ENCODE peak calls at places on chromosomes 12 and 14, in four cellular contexts. A is H1, H is HepG2, M is endothelial cell of umbilical vein. N is an unnamed sample.

GRCh38 chr12:71216725-71217579 is 59.2 kb upstream of the TSPAN8 start:
- DNase-seq in A (no peak), H (peak; percentile 28), M (peak; percentile 34), N (peak; percentile 45)

GRCh38 chr14:61652526-61653262 is 42.6 kb upstream of the HIF1A start:
- DNase-seq in A (no peak), H (no peak), M (peak; percentile 18), N (no peak)

GRCh38 chr12:95205685-95206084 is 11.6 kb downstream of the FGD6 start:
- DNase-seq in A (no peak), H (no peak), M (peak; percentile 84), N (peak; percentile 83)

GRCh38 chr12:4355843-4356327 is 23.6 kb downstream of the FGF23 start:
- DNase-seq in A (peak; percentile 99), H (peak; percentile 28), M (peak; percentile 19), N (no peak)

GRCh38 chr12:96487214-96487613 is 2.2 kb upstream of the CFAP54 start:
- DNase-seq in A (no peak), H (no peak), M (peak; percentile 77), N (peak; percentile 63)

GRCh38 chr14:50044040-50044651 is 72.2 kb downstream of the VCPKMT start:
- DNase-seq in A (no peak), H (no peak), M (no peak), N (no peak)

GRCh38 chr12:130627175-130627574 is 88.9 kb downstream of the RIMBP2 start:
- DNase-seq in A (no peak), H (no peak), M (no peak), N (no peak)

GRCh38 chr12:14827043-14827442 is 13.1 kb upstream of the SMCO3 start:
- DNase-seq in A (no peak), H (no peak), M (no peak), N (no peak)

GRCh38 chr12:132955933-132956725 is at the start of gene ZNF605:
- DNase-seq in A (peak; percentile 93), H (peak; percentile 79), M (peak; percentile 91), N (peak; percentile 95)

GRCh38 chr14:70121521-70121920 is 67.2 kb downstream of the SLC8A3 start:
- DNase-seq in A (peak; percentile 54), H (no peak), M (no peak), N (no peak)

GRCh38 chr14:85247071-85247470 is 282.9 kb upstream of the FLRT2 start:
- DNase-seq in A (no peak), H (no peak), M (no peak), N (no peak)

GRCh38 chr14:54681819-54682261 is 114.9 kb downstream of the SAMD4A start:
- DNase-seq in A (no peak), H (no peak), M (peak; percentile 45), N (no peak)

GRCh38 chr14:63164108-63164683 is 40.0 kb upstream of the RHOJ start:
- DNase-seq in A (no peak), H (no peak), M (no peak), N (no peak)

GRCh38 chr14:38366374-38366773 is 110.5 kb upstream of the CLEC14A start:
- DNase-seq in A (no peak), H (no peak), M (peak; percentile 65), N (no peak)

GRCh38 chr12:613996-614726 is 49.1 kb downstream of the NINJ2 start:
- DNase-seq in A (peak; percentile 53), H (peak; percentile 31), M (peak; percentile 45), N (no peak)

GRCh38 chr12:123602651-123603195 is 824 bp downstream of the DDX55 start:
- DNase-seq in A (no peak), H (no peak), M (no peak), N (no peak)

GRCh38 chr12:79934309-79935020 is 432 bp downstream of the PPP1R12A start:
- DNase-seq in A (peak; percentile 79), H (peak; percentile 17), M (no peak), N (peak; percentile 19)

GRCh38 chr14:104084251-104085002 is 1.1 kb upstream of the ASPG start:
- DNase-seq in A (no peak), H (no peak), M (no peak), N (no peak)

GRCh38 chr12:106364261-106364660 is 6.7 kb downstream of the POLR3B start:
- DNase-seq in A (no peak), H (no peak), M (no peak), N (no peak)

GRCh38 chr14:72745546-72745945 is 148.4 kb downstream of the DPF3 start:
- DNase-seq in A (peak; percentile 7), H (no peak), M (peak; percentile 23), N (no peak)

GRCh38 chr14:33617154-33617553 is 333.7 kb downstream of the EGLN3 start:
- DNase-seq in A (no peak), H (no peak), M (no peak), N (no peak)

GRCh38 chr14:52325632-52326031 is 11.5 kb downstream of the PTGER2 start:
- DNase-seq in A (no peak), H (no peak), M (no peak), N (no peak)

GRCh38 chr12:51827925-51828818 is 20.3 kb downstream of the FIGNL2 start:
- DNase-seq in A (no peak), H (no peak), M (peak; percentile 16), N (no peak)

DNA sequence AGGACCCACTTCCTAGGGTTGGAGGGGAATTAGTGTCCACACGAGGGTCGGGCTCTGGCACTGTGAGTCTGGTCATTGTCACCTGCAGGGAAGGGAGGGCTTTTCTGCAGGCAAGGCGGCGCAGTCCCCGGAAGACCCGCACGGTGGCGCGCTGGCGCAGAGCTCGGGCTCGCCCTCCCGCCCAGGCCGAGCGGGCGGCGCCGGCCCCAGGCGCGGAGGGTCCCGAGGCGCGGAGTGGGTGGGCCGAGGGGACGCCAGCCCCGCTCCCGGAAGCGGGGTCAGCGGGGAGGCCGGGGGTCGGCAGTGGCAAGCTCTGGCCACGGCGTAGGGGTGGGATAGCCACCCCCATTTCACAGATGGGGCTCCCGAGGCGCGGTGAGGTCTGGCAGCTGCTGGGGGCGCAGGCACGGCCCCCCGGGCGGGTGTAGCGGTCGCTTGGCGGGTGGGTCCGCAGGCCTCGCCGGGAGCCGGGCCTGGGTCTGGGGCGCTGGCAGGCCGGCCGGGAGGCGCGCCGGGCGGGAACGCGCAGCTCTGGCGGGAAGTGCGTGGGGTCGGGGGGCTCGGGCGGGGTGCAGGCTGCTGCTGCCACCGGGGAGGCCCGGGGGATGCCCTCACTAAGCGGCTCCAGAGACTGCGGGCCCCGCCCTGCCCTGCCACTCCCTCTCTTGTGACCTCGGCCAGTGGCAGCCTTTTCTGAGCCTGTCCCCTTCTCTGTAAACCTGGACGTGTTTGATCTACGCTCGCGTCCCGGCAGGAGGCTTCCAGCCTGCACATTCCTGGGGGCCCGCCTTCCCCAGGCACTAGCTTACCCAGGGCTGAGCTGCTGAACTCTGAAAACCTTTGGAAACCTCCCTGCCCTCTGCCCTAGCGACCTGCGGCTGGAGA is 46.1 kb downstream of the CYP46A1 start:
- DNase-seq in A (peak; percentile 100), H (peak; percentile 93), M (peak; percentile 58), N (peak; percentile 65)
- H3K27ac ChIP-seq in A (no peak overlapping the region), H (peak overlapping the region; percentile 65), M (peak overlapping the region; percentile 17), N (peak overlapping the region; percentile 89)

GRCh38 chr12:99026332-99027116 is 381.4 kb downstream of the APAF1 start:
- DNase-seq in A (no peak), H (no peak), M (no peak), N (no peak)

GRCh38 chr12:99024870-99025269 is 379.8 kb downstream of the APAF1 start:
- DNase-seq in A (no peak), H (no peak), M (no peak), N (no peak)

GRCh38 chr12:99027491-99027890 is 382.4 kb downstream of the APAF1 start:
- DNase-seq in A (no peak), H (no peak), M (no peak), N (peak; percentile 19)

GRCh38 chr12:99020871-99021270 is 375.8 kb downstream of the APAF1 start:
- DNase-seq in A (no peak), H (no peak), M (no peak), N (no peak)

DNA sequence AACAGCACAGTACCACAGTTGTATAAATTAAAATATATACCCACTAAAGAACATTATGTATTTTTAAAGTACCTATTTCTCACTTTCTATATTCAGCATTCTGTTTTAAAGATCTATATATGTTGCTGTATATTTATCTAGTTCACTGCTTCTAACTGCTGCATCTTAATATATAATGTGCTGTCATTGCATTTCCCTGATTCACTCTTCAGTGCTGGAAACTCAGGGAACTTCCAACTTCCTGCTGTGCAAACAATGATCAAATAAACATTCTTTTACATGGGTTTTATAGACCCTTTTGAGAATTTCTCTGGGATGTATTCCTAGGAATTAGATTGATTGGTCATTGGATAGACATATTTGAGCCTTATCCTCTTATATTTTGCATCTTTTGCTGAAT is 379.1 kb downstream of the APAF1 start:
- DNase-seq in A (no peak), H (no peak), M (no peak), N (peak; percentile 13)
- TF ChIP-seq JUN in A (no peak), H (no peak), M (no peak), N (no peak)

GRCh38 chr14:44204061-44204815 is 302.8 kb downstream of the FSCB start:
- DNase-seq in A (no peak), H (no peak), M (no peak), N (no peak)
- H3K27ac ChIP-seq in A (no peak overlapping the region), H (no peak overlapping the region), M (no peak overlapping the region), N (no peak overlapping the region)

DNA sequence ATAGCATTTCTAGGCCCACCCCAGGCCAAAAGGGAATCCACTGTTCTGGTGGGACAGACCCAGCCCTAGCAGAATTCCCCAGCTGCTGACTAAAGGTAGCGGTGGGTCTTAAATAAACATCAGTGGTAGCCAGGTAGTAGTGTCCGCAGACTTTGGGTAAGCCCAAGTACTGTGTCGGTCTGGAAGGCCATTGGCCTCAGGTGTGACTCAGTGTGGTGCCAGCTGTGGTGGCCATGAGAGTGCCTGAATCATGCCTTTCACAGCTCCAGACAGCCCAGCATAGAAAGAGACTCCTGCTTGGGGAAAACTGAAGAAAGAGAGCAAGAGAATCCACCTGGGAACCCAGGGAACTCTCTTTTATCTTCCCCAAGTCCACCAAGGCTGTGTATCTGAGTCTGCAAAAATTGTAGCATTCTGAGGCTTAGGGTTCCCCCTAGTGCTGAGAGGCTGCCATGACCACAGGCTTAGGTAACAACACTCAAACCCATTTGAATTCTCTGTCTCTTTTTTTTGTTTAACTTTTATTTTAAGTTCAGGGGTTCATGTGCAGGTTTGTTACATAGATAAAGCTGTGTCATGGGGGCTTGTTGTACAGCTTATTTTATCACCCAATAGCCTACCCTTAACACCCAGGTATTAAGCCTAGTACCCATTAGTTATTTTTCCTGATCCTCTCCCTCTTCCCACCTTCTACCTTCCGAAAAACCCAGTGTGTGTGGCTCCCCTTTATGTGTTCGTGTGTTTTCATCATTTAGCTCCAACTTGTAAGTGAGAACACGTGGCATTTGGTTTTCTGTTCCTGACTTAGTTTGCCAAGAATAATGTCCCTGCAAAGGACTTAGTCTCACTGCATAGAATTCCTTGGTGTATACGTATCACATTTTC is 16.7 kb upstream of the CD163L1 start:
- DNase-seq in A (peak; percentile 83), H (peak; percentile 46), M (peak; percentile 73), N (peak; percentile 66)
- TF ChIP-seq JUN in A (no peak), H (no peak), M (no peak), N (no peak)

GRCh38 chr14:92940543-92940942 is 17.6 kb downstream of the CHGA start:
- DNase-seq in A (no peak), H (no peak), M (no peak), N (no peak)
- H3K27ac ChIP-seq in A (no peak overlapping the region), H (no peak overlapping the region), M (no peak overlapping the region), N (no peak overlapping the region)

GRCh38 chr14:97354119-97354722 is 557.0 kb downstream of the VRK1 start:
- DNase-seq in A (no peak), H (no peak), M (no peak), N (no peak)
- TF ChIP-seq JUN in A (no peak), H (no peak), M (no peak), N (no peak)